ENCODE peak calls at places on chromosomes 1 and 21, in four cellular contexts. N is adrenal gland, J is AG09319, G is fibroblast of the aortic adventitia. O is an unnamed sample.
A peak's percentile ranks its signal among the peaks of the same experiment; 100 is the strongest.

GRCh38 chr21:16522512-16522911 is 792.7 kb downstream of the USP25 start:
- DNase-seq in N (no peak), J (no peak), G (peak; percentile 63), O (no peak)

GRCh38 chr1:169604781-169605560 is 18.7 kb upstream of the F5 start:
- DNase-seq in N (no peak), J (no peak), G (no peak), O (no peak)

GRCh38 chr1:66758247-66758755 is 6.0 kb downstream of the DYNLT5 start:
- DNase-seq in N (no peak), J (no peak), G (no peak), O (no peak)

GRCh38 chr1:206075786-206076725 is 23.1 kb downstream of the RHEX start:
- DNase-seq in N (no peak), J (no peak), G (peak; percentile 10), O (no peak)

GRCh38 chr1:118481091-118481490 is 296.1 kb upstream of the SPAG17 start:
- DNase-seq in N (no peak), J (no peak), G (no peak), O (no peak)

GRCh38 chr1:70084314-70084915 is 121.0 kb downstream of the LRRC40 start:
- DNase-seq in N (no peak), J (no peak), G (peak; percentile 13), O (no peak)

GRCh38 chr1:114083186-114083585 is 70.5 kb downstream of the SYT6 start:
- DNase-seq in N (no peak), J (no peak), G (no peak), O (no peak)

GRCh38 chr1:232635778-232636356 is 5.9 kb upstream of the SIPA1L2 start:
- DNase-seq in N (no peak), J (peak; percentile 40), G (peak; percentile 77), O (peak; percentile 40)

GRCh38 chr1:87826639-87827345 is 498.1 kb downstream of the LMO4 start:
- DNase-seq in N (peak; percentile 42), J (peak; percentile 68), G (peak; percentile 94), O (no peak)

GRCh38 chr1:33244809-33245186 is 11.5 kb upstream of the ZNF362 start:
- DNase-seq in N (no peak), J (no peak), G (no peak), O (no peak)

GRCh38 chr1:169884616-169885015 is 9.1 kb downstream of the SCYL3 start:
- DNase-seq in N (no peak), J (no peak), G (no peak), O (no peak)

GRCh38 chr1:27961646-27962221 is 2.0 kb downstream of the XKR8 start:
- DNase-seq in N (no peak), J (no peak), G (no peak), O (no peak)

GRCh38 chr1:161827786-161828185 is 61.7 kb downstream of the ATF6 start:
- DNase-seq in N (no peak), J (no peak), G (no peak), O (no peak)

GRCh38 chr1:116334868-116335649 is 38.0 kb upstream of the ATP1A1 start:
- DNase-seq in N (no peak), J (no peak), G (no peak), O (no peak)

GRCh38 chr1:91885331-91885715 is 628 bp downstream of the TGFBR3 start:
- DNase-seq in N (peak; percentile 43), J (no peak), G (no peak), O (no peak)

GRCh38 chr1:226457307-226457712 is 49.4 kb upstream of the PARP1 start:
- DNase-seq in N (no peak), J (no peak), G (no peak), O (no peak)

GRCh38 chr1:212710566-212710965 is 10.9 kb upstream of the BATF3 start:
- DNase-seq in N (no peak), J (no peak), G (no peak), O (no peak)

GRCh38 chr1:50502147-50502546 is 78.9 kb upstream of the DMRTA2 start:
- DNase-seq in N (no peak), J (no peak), G (no peak), O (no peak)

GRCh38 chr21:38661296-38662223 is 144.2 kb upstream of the ETS2 start:
- DNase-seq in N (peak; percentile 19), J (no peak), G (peak; percentile 68), O (peak; percentile 37)

GRCh38 chr1:51675177-51675780 is 58.4 kb downstream of the OSBPL9 start:
- DNase-seq in N (no peak), J (no peak), G (no peak), O (no peak)

GRCh38 chr1:167555971-167556714 is 2.6 kb upstream of the CREG1 start:
- DNase-seq in N (peak; percentile 89), J (no peak), G (peak; percentile 86), O (peak; percentile 58)

GRCh38 chr1:1760345-1760650 is 18.0 kb downstream of the NADK start:
- DNase-seq in N (no peak), J (no peak), G (no peak), O (no peak)

GRCh38 chr1:48654606-48655210 is 122.0 kb downstream of the BEND5 start:
- DNase-seq in N (no peak), J (no peak), G (no peak), O (no peak)

GRCh38 chr1:9718006-9718680 is 66.6 kb downstream of the PIK3CD start:
- DNase-seq in N (no peak), J (no peak), G (no peak), O (no peak)

GRCh38 chr1:169590932-169591331 is 4.7 kb upstream of the F5 start:
- DNase-seq in N (no peak), J (no peak), G (no peak), O (no peak)

GRCh38 chr1:248873993-248874671 is 15.2 kb upstream of the ZNF692 start:
- DNase-seq in N (peak; percentile 73), J (no peak), G (no peak), O (peak; percentile 83)

GRCh38 chr1:53552146-53552940 is 93.1 kb downstream of the DMRTB1 start:
- DNase-seq in N (no peak), J (no peak), G (no peak), O (peak; percentile 89)

GRCh38 chr1:175192111-175192629 is 406 bp downstream of the KIAA0040 start:
- DNase-seq in N (peak; percentile 72), J (no peak), G (peak; percentile 21), O (no peak)

GRCh38 chr21:31872452-31873274 is at the start of gene HUNK:
- DNase-seq in N (peak; percentile 4), J (no peak), G (peak; percentile 10), O (no peak)

GRCh38 chr1:118992868-118993711 is 4.9 kb upstream of the TBX15 start:
- DNase-seq in N (no peak), J (no peak), G (no peak), O (no peak)

GRCh38 chr1:209815931-209816338 is 10.0 kb upstream of the IRF6 start:
- DNase-seq in N (no peak), J (no peak), G (no peak), O (no peak)

GRCh38 chr1:173005196-173005864 is 45.4 kb downstream of the TNFSF18 start:
- DNase-seq in N (no peak), J (no peak), G (no peak), O (no peak)

GRCh38 chr21:43917515-43918384 is 52.7 kb downstream of the AGPAT3 start:
- DNase-seq in N (no peak), J (no peak), G (no peak), O (no peak)

GRCh38 chr1:82874041-82874440 is 1073.3 kb downstream of the ADGRL2 start:
- DNase-seq in N (no peak), J (no peak), G (no peak), O (no peak)

GRCh38 chr1:116569776-116570357 is 959 bp downstream of the CD58 start:
- DNase-seq in N (peak; percentile 65), J (no peak), G (no peak), O (no peak)

GRCh38 chr1:160095382-160096105 is 2.9 kb downstream of the IGSF8 start:
- DNase-seq in N (no peak), J (no peak), G (no peak), O (no peak)

GRCh38 chr1:239947789-239948188 is 143.9 kb upstream of the FMN2 start:
- DNase-seq in N (no peak), J (no peak), G (no peak), O (no peak)

GRCh38 chr1:206133751-206134371 is 16.7 kb upstream of the AVPR1B start:
- DNase-seq in N (no peak), J (no peak), G (no peak), O (no peak)

GRCh38 chr1:156894711-156895407 is 1.3 kb downstream of the PEAR1 start:
- DNase-seq in N (no peak), J (no peak), G (peak; percentile 63), O (no peak)

GRCh38 chr1:223551610-223552009 is 113.9 kb downstream of the CAPN8 start:
- DNase-seq in N (no peak), J (no peak), G (no peak), O (no peak)

GRCh38 chr1:223558512-223558911 is 107.0 kb downstream of the CAPN8 start:
- DNase-seq in N (no peak), J (no peak), G (no peak), O (no peak)

GRCh38 chr1:223556414-223557124 is 108.9 kb downstream of the CAPN8 start:
- DNase-seq in N (peak; percentile 68), J (no peak), G (peak; percentile 10), O (no peak)

GRCh38 chr1:223553957-223554356 is 111.5 kb downstream of the CAPN8 start:
- DNase-seq in N (no peak), J (no peak), G (no peak), O (no peak)

GRCh38 chr1:223557125-223557465 is 108.4 kb downstream of the CAPN8 start:
- DNase-seq in N (no peak), J (no peak), G (no peak), O (no peak)
- TF ChIP-seq CTCF in N (no peak), J (no peak), G (no peak), O (no peak)

GRCh38 chr1:184838374-184838995 is 83.8 kb upstream of the EDEM3 start:
- DNase-seq in N (peak; percentile 90), J (peak; percentile 79), G (peak; percentile 96), O (peak; percentile 83)
- TF ChIP-seq CTCF in N (no peak), J (no peak), G (no peak), O (no peak)

DNA sequence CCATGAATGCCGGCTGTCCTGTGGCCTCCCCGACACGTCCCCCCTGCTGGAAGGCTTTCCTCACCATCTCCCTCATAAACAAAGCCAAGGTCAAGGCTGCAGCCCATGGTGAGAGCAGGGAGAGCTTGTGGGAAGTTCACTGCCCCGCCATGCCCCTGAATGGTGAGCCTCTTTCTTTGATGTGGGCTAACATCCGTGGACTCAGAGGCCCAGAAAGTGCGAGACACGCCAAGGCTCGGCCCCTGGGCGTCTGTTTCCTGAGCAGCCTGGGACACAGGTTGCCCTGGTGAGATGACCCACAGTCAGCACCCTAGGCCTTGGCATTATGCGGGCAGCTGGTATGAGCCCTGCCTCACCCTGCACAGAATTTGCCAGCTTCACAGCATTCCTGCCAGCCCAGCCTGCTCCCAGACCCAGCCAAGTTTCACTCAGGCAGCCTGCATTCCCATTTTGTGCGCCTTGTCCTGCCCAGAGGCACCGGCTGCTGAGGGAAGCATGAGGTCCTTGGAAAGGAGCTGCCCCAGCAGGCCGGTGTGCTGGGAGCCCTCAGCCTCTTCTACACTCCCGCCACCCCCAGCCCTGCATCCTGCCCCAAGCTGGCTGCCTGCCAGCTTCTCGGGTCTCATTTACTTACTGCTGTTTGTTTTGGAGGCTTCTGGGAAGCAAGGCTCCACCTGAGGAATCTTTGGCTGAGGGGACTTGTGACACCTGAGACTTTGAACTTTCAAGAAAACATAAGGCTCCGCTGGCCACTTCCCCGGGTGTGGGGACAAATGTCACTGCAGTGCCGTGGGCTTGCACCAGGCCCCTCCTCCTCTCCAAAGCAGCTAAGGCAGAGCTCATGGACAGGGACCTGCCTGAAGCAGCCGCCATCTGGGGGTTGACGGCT is 31.9 kb downstream of the NEK2 start:
- DNase-seq in N (peak; percentile 73), J (no peak), G (no peak), O (no peak)
- TF ChIP-seq CTCF in N (no peak), J (no peak), G (no peak), O (no peak)

GRCh38 chr21:45406801-45407628 is 2.0 kb downstream of the COL18A1 start:
- DNase-seq in N (no peak), J (no peak), G (no peak), O (no peak)
- TF ChIP-seq CTCF in N (no peak), J (no peak), G (no peak), O (peak; percentile 26)